ENCODE peak calls at places on chromosomes 12 and 14, in five cellular contexts. J is A549, K is K562, V is HepG2, O is GM12878. I is an unnamed sample.

GRCh38 chr14:68945585-68946289 is 33.4 kb downstream of the ACTN1 start:
- DNase-seq in V (peak), K (peak), J (no peak), O (no peak), I (no peak)

GRCh38 chr12:80846930-80847329 is 90.8 kb downstream of the LIN7A start:
- DNase-seq in J (no peak), O (no peak), V (no peak), K (no peak), I (no peak)

GRCh38 chr14:32703246-32703645 is 235.4 kb upstream of the NPAS3 start:
- DNase-seq in K (no peak), J (no peak), V (no peak), O (no peak), I (no peak)

GRCh38 chr12:93540506-93540905 is 32.0 kb upstream of the SOCS2 start:
- DNase-seq in K (no peak), J (no peak), O (no peak), V (no peak), I (no peak)

GRCh38 chr12:54958048-54958658 is 26.4 kb downstream of the TESPA1 start:
- DNase-seq in V (peak), K (peak), J (peak), O (peak), I (peak)

GRCh38 chr14:56195727-56196126 is 77.5 kb downstream of the PELI2 start:
- DNase-seq in K (no peak), J (no peak), O (peak), V (no peak), I (no peak)

GRCh38 chr12:26276709-26277108 is 81.3 kb downstream of the SSPN start:
- DNase-seq in J (no peak), V (no peak), O (no peak), K (no peak), I (no peak)

GRCh38 chr12:55847033-55847432 is 4.3 kb upstream of the MMP19 start:
- DNase-seq in V (no peak), K (no peak), O (no peak), J (no peak), I (no peak)

GRCh38 chr14:89427426-89428162 is 10.6 kb upstream of the FOXN3 start:
- DNase-seq in J (no peak), O (no peak), V (no peak), K (no peak), I (no peak)

GRCh38 chr12:25556136-25556535 is 3.1 kb upstream of the LMNTD1 start:
- DNase-seq in J (no peak), K (no peak), O (no peak), V (no peak), I (no peak)

GRCh38 chr14:99531221-99532096 is 50.2 kb downstream of the CCNK start:
- DNase-seq in K (no peak), O (no peak), J (no peak), V (no peak), I (no peak)
- TF ChIP-seq REST in K (no peak), O (no peak), J (no peak), V (no peak), I (no peak)

DNA sequence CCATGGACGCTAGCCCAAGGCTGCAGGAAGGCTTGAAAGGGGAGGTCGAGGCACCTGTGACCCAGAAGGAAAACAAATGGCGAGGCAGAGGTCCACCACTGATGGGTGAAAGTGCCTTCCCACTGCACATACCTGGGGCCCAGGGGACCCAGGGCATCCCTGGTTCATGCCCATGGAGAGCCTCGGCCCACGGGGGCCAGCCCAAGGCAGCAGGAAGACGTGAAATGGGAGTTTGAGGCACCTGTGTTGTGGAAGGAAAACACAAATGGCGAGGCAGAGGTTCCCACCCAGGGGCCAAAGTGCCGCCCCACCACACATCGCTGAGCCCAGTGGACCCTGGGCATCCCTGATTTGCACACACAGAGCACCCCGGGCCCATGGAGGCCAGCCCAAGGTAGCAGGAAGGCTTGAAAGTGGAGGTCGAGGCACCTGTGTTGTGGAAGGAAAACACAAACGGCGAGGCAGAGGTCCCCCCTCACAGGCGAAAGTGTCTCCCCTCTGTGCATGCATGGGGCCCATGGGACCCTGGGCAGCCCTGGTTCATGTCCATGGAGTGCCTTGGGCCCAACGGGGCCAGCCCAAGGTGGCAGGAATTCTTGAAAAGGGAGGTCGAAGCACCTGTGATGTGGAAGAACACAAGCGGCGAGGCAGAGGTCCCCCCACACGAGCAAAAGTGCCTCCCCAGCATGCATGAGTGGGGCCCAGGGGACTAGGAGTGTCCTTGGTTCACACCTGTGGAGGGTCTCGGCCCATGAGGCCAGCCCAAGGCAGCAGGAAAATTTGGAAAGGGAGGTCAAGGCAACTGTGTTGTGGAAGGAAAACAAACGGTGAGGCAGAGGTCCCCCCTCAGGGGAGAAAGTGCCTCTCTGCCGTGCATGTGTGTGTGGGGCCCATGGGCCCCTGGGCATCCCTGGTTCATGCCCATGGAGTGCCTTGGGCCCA is 383.3 kb downstream of the ALG10 start:
- DNase-seq in J (no peak), K (no peak), O (no peak), V (no peak), I (no peak)
- TF ChIP-seq CEBPB in J (no peak), K (no peak), O (no peak), V (no peak), I (no peak)

GRCh38 chr12:10847701-10848100 is 1.6 kb downstream of the PRR4 start:
- DNase-seq in J (no peak), V (no peak), O (no peak), K (no peak), I (no peak)
- TF ChIP-seq REST in J (no peak), V (no peak), O (no peak), K (no peak), I (no peak)

GRCh38 chr14:34262511-34262910 is 199.5 kb downstream of the SPTSSA start:
- DNase-seq in J (no peak), V (no peak), K (no peak), O (no peak), I (no peak)
- TF ChIP-seq CEBPB in J (no peak), V (no peak), K (no peak), O (no peak), I (no peak)

GRCh38 chr12:59780605-59781135 is 184.8 kb downstream of the SLC16A7 start:
- DNase-seq in J (peak), O (no peak), K (no peak), V (peak), I (peak)
- TF ChIP-seq REST in J (no peak), O (no peak), K (no peak), V (no peak), I (no peak)

DNA sequence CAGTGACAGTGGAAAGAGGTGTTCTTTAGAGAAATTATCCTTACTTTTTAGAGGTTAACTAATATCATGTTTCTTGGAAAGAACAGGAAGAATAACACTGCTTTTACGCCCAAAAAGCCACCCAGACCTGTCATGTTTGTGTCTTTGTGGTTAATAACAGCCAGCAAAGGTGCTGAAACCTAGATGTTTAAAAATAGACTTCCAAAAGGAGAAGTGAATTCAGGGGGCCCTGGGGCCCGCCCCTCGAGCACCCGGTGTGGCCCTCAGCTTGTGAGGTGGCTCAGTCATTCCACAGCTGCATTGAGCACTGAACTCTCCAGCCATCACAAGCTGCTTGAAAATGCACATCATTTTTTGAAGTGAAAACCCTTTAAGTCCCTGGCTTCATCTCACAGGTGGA is 20.8 kb upstream of the AMN start:
- DNase-seq in V (no peak), J (no peak), K (no peak), O (peak), I (no peak)
- TF ChIP-seq CEBPB in V (no peak), J (no peak), K (no peak), O (no peak), I (no peak)

GRCh38 chr12:107523760-107524558 is 161.6 kb upstream of the PWP1 start:
- DNase-seq in K (no peak), V (peak), O (no peak), J (no peak), I (no peak)
- TF ChIP-seq REST in K (no peak), V (no peak), O (no peak), J (no peak), I (no peak)

GRCh38 chr14:96129128-96129736 is 75.4 kb upstream of the BDKRB2 start:
- DNase-seq in K (no peak), O (no peak), J (no peak), V (no peak), I (no peak)

GRCh38 chr14:96134508-96134907 is 70.1 kb upstream of the BDKRB2 start:
- DNase-seq in O (no peak), K (no peak), V (no peak), J (no peak), I (no peak)

GRCh38 chr14:96131836-96132235 is 72.8 kb upstream of the BDKRB2 start:
- DNase-seq in K (no peak), V (no peak), O (no peak), J (no peak), I (no peak)

GRCh38 chr14:96130391-96130790 is 74.2 kb upstream of the BDKRB2 start:
- DNase-seq in K (no peak), J (no peak), V (no peak), O (no peak), I (no peak)

GRCh38 chr14:96130854-96131253 is 73.8 kb upstream of the BDKRB2 start:
- DNase-seq in O (no peak), J (no peak), K (no peak), V (no peak), I (no peak)
- TF ChIP-seq CEBPB in O (no peak), J (no peak), K (no peak), V (no peak), I (no peak)

GRCh38 chr14:101808894-101809670 is 47.6 kb downstream of the PPP2R5C start:
- DNase-seq in J (no peak), O (no peak), K (no peak), V (no peak), I (no peak)

GRCh38 chr14:101813171-101813759 is 51.8 kb downstream of the PPP2R5C start:
- DNase-seq in O (no peak), J (no peak), V (no peak), K (no peak), I (no peak)

GRCh38 chr14:101812071-101812470 is 50.6 kb downstream of the PPP2R5C start:
- DNase-seq in K (no peak), V (no peak), J (no peak), O (no peak), I (no peak)

GRCh38 chr14:101809671-101810514 is 48.4 kb downstream of the PPP2R5C start:
- DNase-seq in O (peak), K (peak), J (peak), V (peak), I (peak)

GRCh38 chr14:101810897-101811620 is 49.5 kb downstream of the PPP2R5C start:
- DNase-seq in J (no peak), K (peak), V (no peak), O (no peak), I (no peak)
- TF ChIP-seq REST in J (no peak), K (no peak), V (no peak), O (no peak), I (no peak)

I was measured in HCT116.